ENCODE peak calls at places on chromosome 10, in ten cellular contexts. O is testis, V is GM23248, X is SJSA1, B is left ventricle myocardium inferior, R is hepatocyte, Y is breast epithelium, L is adrenal gland, I is HL-60, G is prostate gland. K is an unnamed sample.

GRCh38 chr10:73218466-73219191 is 28.4 kb downstream of the DNAJC9 start:
- DNase-seq in R (peak; percentile 11), O (no peak), X (no peak), Y (no peak), G (no peak), V (peak; percentile 47), L (no peak), I (peak; percentile 28), B (no peak), K (no peak)

GRCh38 chr10:34908472-34908871 is 93.4 kb upstream of the PARD3 start:
- DNase-seq in I (no peak), O (no peak), L (no peak), B (no peak), R (peak; percentile 28), V (peak; percentile 96), X (no peak), Y (no peak), G (no peak), K (no peak)

GRCh38 chr10:21720090-21720489 is 186.1 kb downstream of the MLLT10 start:
- DNase-seq in Y (no peak), I (no peak), R (no peak), O (no peak), L (no peak), V (no peak), B (no peak), G (no peak), X (no peak), K (no peak)

GRCh38 chr10:88592425-88592824 is 5.9 kb downstream of the LIPJ start:
- DNase-seq in O (no peak), G (no peak), Y (no peak), I (no peak), R (no peak), X (no peak), L (no peak), V (peak; percentile 4), B (no peak), K (no peak)

GRCh38 chr10:79246606-79247275 is 100.5 kb upstream of the PPIF start:
- DNase-seq in Y (no peak), V (peak; percentile 74), I (no peak), B (peak; percentile 78), R (no peak), L (peak; percentile 68), X (no peak), O (peak; percentile 77), G (no peak), K (no peak)

GRCh38 chr10:129972145-129972965 is 8.3 kb upstream of the EBF3 start:
- DNase-seq in B (no peak), R (peak; percentile 38), X (no peak), I (no peak), G (no peak), L (no peak), V (peak; percentile 50), Y (no peak), O (no peak), K (no peak)

GRCh38 chr10:89805599-89806013 is 104.2 kb downstream of the KIF20B start:
- DNase-seq in X (no peak), Y (no peak), V (no peak), R (no peak), G (no peak), O (no peak), B (no peak), I (no peak), L (no peak), K (no peak)

GRCh38 chr10:101116754-101117153 is 14.3 kb upstream of the TLX1 start:
- DNase-seq in L (no peak), O (no peak), G (no peak), Y (no peak), R (no peak), B (no peak), V (no peak), X (no peak), I (no peak), K (no peak)

GRCh38 chr10:96697026-96697425 is 23.3 kb downstream of the PIK3AP1 start:
- DNase-seq in O (no peak), G (no peak), V (no peak), L (no peak), I (no peak), Y (no peak), R (no peak), X (no peak), B (no peak), K (no peak)

GRCh38 chr10:96697438-96697837 is 22.9 kb downstream of the PIK3AP1 start:
- DNase-seq in B (no peak), V (no peak), X (no peak), Y (no peak), I (no peak), R (no peak), L (no peak), G (no peak), O (no peak), K (no peak)

GRCh38 chr10:96701265-96701664 is 19.0 kb downstream of the PIK3AP1 start:
- DNase-seq in L (no peak), V (no peak), X (no peak), G (no peak), R (no peak), Y (no peak), I (no peak), B (no peak), O (no peak), K (no peak)

GRCh38 chr10:96700477-96701099 is 19.7 kb downstream of the PIK3AP1 start:
- DNase-seq in G (no peak), V (no peak), L (no peak), Y (no peak), R (no peak), O (no peak), I (no peak), X (no peak), B (peak; percentile 21), K (no peak)

DNA sequence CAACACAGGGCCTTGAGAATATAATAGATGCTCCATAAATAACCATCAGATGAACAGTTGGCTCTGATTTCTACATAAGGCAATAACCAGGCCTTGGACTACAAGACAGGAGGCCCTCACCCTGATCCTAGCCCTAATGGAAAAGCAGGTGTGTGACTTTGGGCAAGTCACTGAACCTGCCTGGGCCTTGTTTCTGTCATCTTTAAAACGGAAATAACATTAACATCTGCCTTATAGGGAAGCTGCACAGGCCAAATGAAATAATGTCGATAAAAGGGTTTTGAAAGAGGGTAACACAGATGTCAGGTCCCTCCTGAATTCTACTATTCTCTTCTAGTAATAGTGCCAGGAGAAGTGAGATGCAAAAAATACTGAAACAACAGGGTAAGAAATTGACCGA is 20.7 kb downstream of the PIK3AP1 start:
- DNase-seq in L (no peak), Y (no peak), X (no peak), O (no peak), R (no peak), G (no peak), B (no peak), V (no peak), I (no peak), K (no peak)
- H3K27ac ChIP-seq in L (no peak overlapping the region), Y (no peak overlapping the region), X (no peak overlapping the region), O (no peak overlapping the region), R (no peak overlapping the region), G (no peak overlapping the region), B (no peak overlapping the region), V (no peak overlapping the region), I (peak overlapping the region; percentile 64), K (no peak overlapping the region)

DNA sequence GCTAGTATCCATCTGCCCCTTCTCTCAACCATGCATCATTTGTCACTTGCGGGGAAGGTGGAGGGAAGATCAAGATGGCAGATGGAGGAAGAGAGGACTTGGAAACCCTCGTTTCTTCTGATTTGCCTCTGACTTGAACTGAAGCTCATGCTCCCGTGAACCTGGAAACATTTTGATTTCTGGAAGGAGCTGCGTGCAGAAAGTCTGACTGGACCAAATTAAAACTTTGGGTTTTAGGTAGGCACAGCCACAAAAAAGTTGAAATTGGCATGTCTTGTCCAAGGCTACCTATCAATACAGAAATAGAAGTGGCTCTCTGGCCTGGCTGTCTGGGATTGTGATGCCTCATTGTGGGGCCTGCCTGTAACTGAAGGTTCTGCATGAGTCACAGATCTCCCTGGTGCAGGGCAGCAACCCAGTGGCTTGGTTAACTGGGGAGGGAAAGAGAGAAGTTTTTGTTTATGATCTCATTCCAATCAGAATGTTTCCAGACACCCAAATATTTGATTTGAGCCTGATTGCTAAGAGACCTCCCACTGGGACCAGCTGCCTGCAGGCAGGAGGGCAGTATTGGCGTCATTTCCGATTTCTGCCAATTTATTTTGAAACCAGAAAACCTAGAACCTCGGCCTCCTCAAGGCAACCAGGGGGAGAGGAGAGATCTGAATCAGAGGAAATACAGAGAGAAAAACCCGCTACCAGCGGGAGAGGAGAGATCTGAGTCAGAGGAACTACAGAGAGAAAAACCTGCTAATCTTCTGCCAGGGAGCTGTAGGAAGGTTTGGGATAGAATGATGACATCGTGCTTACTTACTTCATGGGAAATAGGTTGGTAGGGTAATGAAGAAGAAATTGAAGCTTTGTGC is 363.6 kb downstream of the ANKRD30A start:
- DNase-seq in R (no peak), Y (no peak), I (no peak), V (peak; percentile 63), B (no peak), X (peak; percentile 92), G (no peak), O (no peak), L (peak; percentile 75), K (no peak)
- H3K27ac ChIP-seq in R (no peak overlapping the region), Y (no peak overlapping the region), I (no peak overlapping the region), V (peak overlapping the region; percentile 56), B (no peak overlapping the region), X (peak overlapping the region; percentile 92), G (no peak overlapping the region), O (no peak overlapping the region), L (peak overlapping the region; percentile 62), K (no peak overlapping the region)

DNA sequence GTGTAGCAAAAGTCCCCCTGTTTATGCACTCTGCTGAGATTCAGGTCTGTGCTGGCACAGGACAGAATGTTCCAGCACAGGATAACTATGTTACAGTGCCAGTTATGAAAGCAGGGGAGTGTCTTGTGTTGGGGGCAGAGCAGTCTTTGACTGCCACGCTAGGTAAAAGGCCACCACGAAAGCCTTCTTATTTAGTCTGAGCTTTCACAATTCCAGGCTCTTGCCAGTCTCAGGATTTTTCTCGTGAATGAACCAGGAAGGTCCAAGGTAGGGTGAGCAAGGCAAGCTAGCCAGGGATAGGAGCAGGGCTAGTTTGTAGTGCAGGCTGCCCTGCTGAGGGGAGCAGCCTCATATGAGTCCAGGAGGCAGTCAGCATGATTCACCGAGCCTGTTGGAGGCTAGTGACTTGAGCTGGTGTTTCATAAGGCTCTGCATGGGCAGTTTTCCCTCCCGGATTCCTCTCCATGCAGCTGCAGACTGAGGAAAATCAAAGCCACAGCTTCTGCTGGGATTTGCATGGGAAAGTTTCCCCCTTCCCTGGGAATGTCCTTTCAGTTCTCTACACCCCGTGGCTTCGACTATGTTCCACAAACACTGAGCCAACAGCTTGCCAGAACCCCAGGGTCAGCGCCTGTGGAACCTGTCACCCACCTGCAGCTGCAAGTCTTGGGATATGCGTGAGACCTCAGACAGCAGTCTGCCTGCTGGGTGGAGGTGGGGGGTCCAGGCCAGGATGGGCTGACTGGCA is 112.3 kb downstream of the JCAD start:
- DNase-seq in V (peak; percentile 94), Y (peak; percentile 78), O (peak; percentile 85), L (no peak), I (no peak), G (peak; percentile 78), X (no peak), B (peak; percentile 22), R (peak; percentile 51), K (no peak)
- H3K27ac ChIP-seq in V (no peak overlapping the region), Y (peak overlapping the region; percentile 90), O (peak overlapping the region; percentile 87), L (peak overlapping the region; percentile 32), I (no peak overlapping the region), G (peak overlapping the region; percentile 74), X (no peak overlapping the region), B (peak overlapping the region; percentile 88), R (peak overlapping the region; percentile 63), K (no peak overlapping the region)

DNA sequence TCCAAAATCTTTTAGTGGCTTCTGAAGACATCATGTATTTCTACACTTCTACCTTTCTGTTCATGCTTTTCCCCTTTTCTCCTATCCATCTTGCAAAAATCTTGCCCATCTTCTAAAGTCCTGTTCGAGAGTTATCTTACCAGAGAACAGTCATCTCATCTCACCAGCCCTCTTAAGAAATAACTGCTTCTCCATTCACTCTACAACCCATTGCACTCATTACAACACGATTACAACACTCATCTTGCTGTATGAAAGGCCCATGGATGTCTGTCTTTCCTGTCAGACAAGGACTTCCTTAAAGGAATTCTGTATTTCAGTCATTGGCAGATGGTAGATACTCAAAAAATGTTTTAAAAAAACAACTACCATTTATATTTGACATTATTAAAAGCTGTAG is 30.8 kb downstream of the ZNF438 start:
- DNase-seq in I (peak; percentile 89), Y (no peak), V (peak; percentile 26), G (no peak), B (no peak), L (no peak), X (no peak), O (no peak), R (no peak), K (no peak)
- H3K27ac ChIP-seq in I (peak overlapping the region; percentile 81), Y (no peak overlapping the region), V (no peak overlapping the region), G (no peak overlapping the region), B (no peak overlapping the region), L (no peak overlapping the region), X (no peak overlapping the region), O (no peak overlapping the region), R (peak overlapping the region; percentile 84), K (no peak overlapping the region)

K was measured in substantia nigra.